ENCODE peak calls at places on chromosomes 16 and 17, in six cellular contexts. F, G, J, T, K and E are unnamed samples.

GRCh38 chr17:42361781-42362186 is 26.5 kb downstream of the STAT3 start:
- DNase-seq in F (no peak), G (no peak), J (no peak), T (no peak), K (no peak), E (peak)

GRCh38 chr17:83170571-83171260 is 91.3 kb downstream of the METRNL start:
- DNase-seq in F (no peak), G (peak), J (no peak), T (no peak), K (no peak), E (no peak)

GRCh38 chr16:79089735-79090284 is 510.7 kb downstream of the MAF start:
- DNase-seq in F (no peak), G (no peak), J (no peak), T (no peak), K (no peak), E (peak)

GRCh38 chr16:60682219-60682618 is 1354.0 kb downstream of the CDH8 start:
- DNase-seq in F (no peak), G (no peak), J (no peak), T (no peak), K (no peak), E (no peak)

GRCh38 chr17:7767425-7768021 is 50.0 kb downstream of the DNAH2 start:
- DNase-seq in F (no peak), G (no peak), J (no peak), T (no peak), K (peak), E (no peak)

GRCh38 chr17:29933379-29933778 is 3.4 kb upstream of the SSH2 start:
- DNase-seq in F (peak), G (no peak), J (no peak), T (peak), K (peak), E (no peak)

GRCh38 chr17:16935786-16936185 is 36.1 kb downstream of the TNFRSF13B start:
- DNase-seq in F (no peak), G (no peak), J (no peak), T (no peak), K (no peak), E (no peak)

GRCh38 chr16:72978212-72978611 is 69.7 kb downstream of the ZFHX3 start:
- DNase-seq in F (no peak), G (no peak), J (no peak), T (peak), K (no peak), E (no peak)

GRCh38 chr17:56108811-56109284 is 44.4 kb upstream of the ANKFN1 start:
- DNase-seq in F (no peak), G (no peak), J (no peak), T (no peak), K (no peak), E (peak)

GRCh38 chr17:539766-540165 is 174.9 kb downstream of the VPS53 start:
- DNase-seq in F (no peak), G (no peak), J (no peak), T (no peak), K (no peak), E (no peak)

GRCh38 chr17:37847102-37847501 is 77.1 kb upstream of the TBC1D3K start:
- DNase-seq in F (no peak), G (no peak), J (no peak), T (no peak), K (no peak), E (no peak)

GRCh38 chr17:35799942-35800341 is 4.5 kb upstream of the MMP28 start:
- DNase-seq in F (no peak), G (peak), J (no peak), T (peak), K (no peak), E (peak)

GRCh38 chr16:49378238-49378637 is 4.6 kb downstream of the C16orf78 start:
- DNase-seq in F (no peak), G (no peak), J (no peak), T (no peak), K (no peak), E (no peak)

GRCh38 chr17:34222732-34223486 is 32.2 kb upstream of the CCL2 start:
- DNase-seq in F (no peak), G (no peak), J (no peak), T (peak), K (no peak), E (no peak)

GRCh38 chr17:38852771-38853291 is 690 bp downstream of the RPL23 start:
- DNase-seq in F (no peak), G (no peak), J (peak), T (peak), K (no peak), E (no peak)

GRCh38 chr16:57325458-57325857 is 33.1 kb upstream of the CCL22 start:
- DNase-seq in F (no peak), G (no peak), J (no peak), T (peak), K (peak), E (no peak)

GRCh38 chr17:79276824-79277223 is 202.2 kb downstream of the ENGASE start:
- DNase-seq in F (no peak), G (no peak), J (no peak), T (peak), K (no peak), E (no peak)

GRCh38 chr17:45867702-45868101 is 23.0 kb downstream of the SPPL2C start:
- DNase-seq in F (no peak), G (no peak), J (peak), T (no peak), K (no peak), E (no peak)

DNA sequence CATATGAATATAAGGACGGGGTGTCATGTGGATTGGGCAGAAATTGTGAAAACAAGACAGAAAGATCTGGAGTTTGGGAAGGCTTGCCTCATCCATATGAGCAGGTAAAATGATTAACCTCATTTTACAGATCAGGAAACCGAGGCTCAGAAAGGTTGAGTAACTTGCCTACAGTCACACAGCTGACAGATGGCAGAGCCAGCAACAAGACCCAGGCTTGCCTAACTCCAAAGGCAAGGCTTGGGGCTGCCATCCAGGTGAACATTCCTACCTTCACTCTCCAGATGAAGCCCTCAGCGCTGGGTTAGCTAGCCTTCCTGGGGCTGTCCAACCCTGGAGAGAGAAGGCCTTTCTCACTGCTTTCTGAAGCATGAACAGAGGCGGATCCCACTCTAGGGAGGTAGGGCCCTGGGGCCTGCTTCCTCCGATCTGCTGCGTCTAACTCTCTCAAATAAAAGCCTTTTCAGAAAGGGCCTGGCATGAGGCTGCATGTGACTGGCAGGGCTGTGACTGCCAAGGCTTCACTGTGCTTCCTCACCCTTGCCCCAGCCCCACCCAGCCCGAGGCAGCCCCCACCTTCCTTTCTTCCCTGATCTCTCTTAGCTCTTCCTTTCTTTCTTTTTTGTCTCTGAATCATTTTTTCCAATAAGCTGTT is 107.8 kb downstream of the GNAO1 start:
- DNase-seq in F (peak), G (peak), J (no peak), T (no peak), K (no peak), E (no peak)
- H3K9ac ChIP-seq in F (no peak), G (no peak), J (no peak), T (no peak), K (no peak), E (no peak)

DNA sequence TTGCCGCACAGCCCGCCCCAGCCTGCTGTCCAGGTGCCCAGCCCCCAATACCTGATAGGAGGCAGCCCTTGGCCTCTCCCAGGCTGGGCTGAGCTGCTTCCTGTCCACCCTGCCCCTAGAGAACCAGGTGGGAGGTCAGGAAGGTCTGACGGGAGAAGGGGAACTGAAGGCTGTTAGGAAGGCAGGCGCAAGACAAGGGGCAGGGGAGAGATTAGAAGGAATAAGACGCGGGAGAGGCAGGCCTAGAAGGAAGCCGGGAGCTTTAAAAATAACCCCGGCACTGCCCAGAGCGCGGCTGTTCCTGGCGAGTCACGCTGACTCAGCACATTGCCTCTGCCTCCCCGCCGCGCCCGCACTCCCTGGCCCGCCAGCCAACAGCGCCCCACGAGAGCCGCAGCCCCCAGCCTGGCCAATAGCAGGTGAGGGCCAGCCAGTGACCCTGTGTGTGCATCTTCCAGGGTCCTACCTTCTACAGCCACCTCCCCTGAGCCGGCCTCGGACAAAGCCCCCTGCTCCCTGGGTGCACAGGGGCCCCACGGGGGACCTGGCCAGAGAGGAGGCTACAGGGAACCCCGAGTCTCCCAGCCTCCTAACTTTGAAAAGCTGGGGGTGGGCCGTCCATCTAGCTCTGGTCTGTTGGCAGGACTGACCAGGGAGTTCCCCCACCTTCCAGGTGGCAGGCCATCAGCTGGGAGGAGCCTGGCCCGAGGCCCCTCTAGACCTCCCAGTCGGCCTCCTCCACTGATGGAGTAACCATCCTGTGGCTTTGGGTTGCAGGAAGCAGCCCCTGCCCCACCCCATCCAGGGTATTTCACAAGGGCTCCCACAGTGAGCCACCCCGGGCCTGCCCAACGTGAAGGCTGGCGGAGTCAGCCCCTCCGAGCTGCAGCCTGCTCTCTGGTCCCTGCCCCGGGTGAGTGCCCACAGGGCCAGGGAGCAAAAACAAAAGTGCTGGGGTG is 4.0 kb downstream of the MAFG start:
- DNase-seq in F (peak), G (no peak), J (peak), T (peak), K (peak), E (peak)
- H3K9ac ChIP-seq in F (no peak), G (no peak), J (peak), T (peak), K (peak), E (peak)

GRCh38 chr16:89318871-89319627 is 101.5 kb downstream of the ZNF778 start:
- DNase-seq in F (no peak), G (no peak), J (no peak), T (no peak), K (no peak), E (no peak)

GRCh38 chr16:89318430-89318758 is 100.9 kb downstream of the ZNF778 start:
- DNase-seq in F (no peak), G (no peak), J (no peak), T (no peak), K (no peak), E (no peak)

GRCh38 chr16:89319628-89319882 is 102.1 kb downstream of the ZNF778 start:
- DNase-seq in F (no peak), G (no peak), J (peak), T (no peak), K (no peak), E (no peak)

GRCh38 chr16:89320717-89321501 is 103.4 kb downstream of the ZNF778 start:
- DNase-seq in F (peak), G (no peak), J (peak), T (peak), K (peak), E (peak)

GRCh38 chr16:89319883-89320716 is 102.6 kb downstream of the ZNF778 start:
- DNase-seq in F (no peak), G (no peak), J (peak), T (peak), K (peak), E (no peak)
- H3K9ac ChIP-seq in F (no peak), G (peak), J (peak), T (peak), K (peak), E (peak)

GRCh38 chr16:520847-521246 is 6.7 kb upstream of the CAPN15 start:
- DNase-seq in F (no peak), G (no peak), J (no peak), T (no peak), K (no peak), E (no peak)
- H3K9ac ChIP-seq in F (no peak), G (no peak), J (no peak), T (no peak), K (no peak), E (no peak)

GRCh38 chr16:30895592-30896202 is 717 bp upstream of the CTF1 start:
- DNase-seq in F (no peak), G (no peak), J (peak), T (no peak), K (no peak), E (no peak)

GRCh38 chr16:30894540-30895368 is 877 bp upstream of the BCL7C start:
- DNase-seq in F (no peak), G (no peak), J (no peak), T (peak), K (no peak), E (no peak)

GRCh38 chr16:30893744-30894539 is at the start of gene BCL7C:
- DNase-seq in F (peak), G (peak), J (peak), T (peak), K (peak), E (peak)

GRCh38 chr16:30896890-30897730 is 696 bp downstream of the CTF1 start:
- DNase-seq in F (peak), G (peak), J (peak), T (peak), K (peak), E (peak)

DNA sequence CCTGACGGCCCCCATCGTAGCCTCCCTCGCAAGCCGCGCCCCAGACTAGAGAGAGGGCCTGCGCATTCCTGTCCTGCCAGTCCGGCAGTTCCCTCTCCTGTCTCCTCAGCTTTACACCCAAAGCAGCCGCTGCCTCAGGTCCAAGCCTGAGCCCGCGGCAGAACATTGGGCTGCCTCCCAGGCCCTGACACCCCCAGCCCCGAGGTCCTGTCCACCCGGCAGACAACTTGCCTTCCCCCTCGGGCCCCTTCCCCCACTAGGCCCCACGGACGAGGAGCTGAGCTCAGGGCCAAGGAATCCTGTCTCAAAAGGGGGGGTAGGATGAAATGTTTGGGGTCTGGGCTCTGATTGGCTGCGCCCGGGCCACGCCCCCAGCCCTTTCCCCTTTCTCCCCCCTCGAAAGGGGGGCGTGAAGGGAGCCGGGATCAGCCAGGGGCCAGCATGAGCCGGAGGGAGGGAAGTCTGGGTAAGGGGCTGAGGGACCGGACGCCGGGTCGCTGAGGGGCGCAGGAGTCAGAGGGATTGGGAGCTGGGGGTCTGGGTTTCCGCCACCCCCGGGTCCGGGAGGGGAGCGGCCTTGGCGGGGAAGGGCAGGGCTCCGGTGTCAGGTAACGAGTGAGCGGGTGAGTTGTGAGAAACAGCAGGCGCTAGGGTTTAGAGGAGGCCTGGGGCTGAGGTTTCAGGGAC is at the start of gene CTF1:
- DNase-seq in F (peak), G (peak), J (peak), T (peak), K (peak), E (peak)
- H3K9ac ChIP-seq in F (no peak), G (peak), J (peak), T (peak), K (peak), E (peak)

GRCh38 chr16:52283581-52284375 is 263.2 kb downstream of the TOX3 start:
- DNase-seq in F (no peak), G (no peak), J (no peak), T (no peak), K (no peak), E (no peak)
- H3K9ac ChIP-seq in F (no peak), G (no peak), J (no peak), T (no peak), K (no peak), E (no peak)

GRCh38 chr17:57484826-57485565 is 228.7 kb downstream of the MSI2 start:
- DNase-seq in F (no peak), G (no peak), J (no peak), T (no peak), K (no peak), E (no peak)
- H3K9ac ChIP-seq in F (no peak), G (peak), J (peak), T (peak), K (no peak), E (no peak)

GRCh38 chr17:40645291-40645690 is 2.3 kb downstream of the SMARCE1 start:
- DNase-seq in F (no peak), G (no peak), J (no peak), T (no peak), K (no peak), E (no peak)
- H3K9ac ChIP-seq in F (peak), G (no peak), J (no peak), T (peak), K (no peak), E (no peak)